ENCODE peak calls at places on chromosomes 12 and 14, in seven cellular contexts. M, S, X, K, W, I and Y are unnamed samples.

GRCh38 chr12:5965950-5966383 is 20.9 kb upstream of the ANO2 start:
- DNase-seq in S (peak; percentile 27), X (no peak), W (no peak), M (peak; percentile 44), K (peak; percentile 89), I (peak; percentile 93), Y (peak; percentile 31)

GRCh38 chr12:15863984-15864383 is 18.2 kb upstream of the STRAP start:
- DNase-seq in M (no peak), S (no peak), I (no peak), W (no peak), X (no peak), K (no peak), Y (no peak)

GRCh38 chr12:66004922-66005703 is 125.4 kb downstream of the LLPH start:
- DNase-seq in K (peak; percentile 64), W (no peak), X (no peak), S (no peak), M (peak; percentile 7), I (no peak), Y (no peak)

GRCh38 chr14:25197885-25198284 is 147.9 kb upstream of the STXBP6 start:
- DNase-seq in S (no peak), M (no peak), X (no peak), K (no peak), I (no peak), W (no peak), Y (no peak)

GRCh38 chr12:88406905-88407304 is 173.4 kb downstream of the KITLG start:
- DNase-seq in I (no peak), W (no peak), M (no peak), X (no peak), K (no peak), S (no peak), Y (no peak)

GRCh38 chr12:111330800-111331752 is 37.8 kb downstream of the PHETA1 start:
- DNase-seq in K (no peak), I (peak; percentile 93), W (no peak), X (no peak), S (peak; percentile 37), M (no peak), Y (no peak)

GRCh38 chr12:94831081-94831747 is 172.3 kb downstream of the NDUFA12 start:
- DNase-seq in W (no peak), S (no peak), X (no peak), K (peak; percentile 66), M (no peak), I (peak; percentile 46), Y (peak; percentile 3)

GRCh38 chr12:114316076-114316475 is 89.9 kb downstream of the TBX5 start:
- DNase-seq in S (no peak), M (no peak), X (no peak), K (no peak), I (no peak), W (no peak), Y (no peak)

GRCh38 chr12:74317078-74317581 is 220.5 kb upstream of the ATXN7L3B start:
- DNase-seq in X (no peak), M (no peak), S (peak; percentile 21), K (no peak), W (no peak), I (no peak), Y (no peak)

GRCh38 chr12:89225401-89225800 is 126.9 kb downstream of the DUSP6 start:
- DNase-seq in W (no peak), K (no peak), X (no peak), S (peak; percentile 94), I (peak; percentile 17), M (no peak), Y (peak; percentile 31)

GRCh38 chr12:90250766-90251165 is 542.1 kb upstream of the ATP2B1 start:
- DNase-seq in S (no peak), X (peak; percentile 46), I (no peak), W (no peak), K (no peak), M (no peak), Y (no peak)

GRCh38 chr14:74569387-74569786 is 42.6 kb downstream of the LTBP2 start:
- DNase-seq in W (no peak), X (no peak), K (no peak), M (no peak), I (no peak), S (no peak), Y (no peak)

GRCh38 chr12:977163-977562 is 13.9 kb upstream of the ERC1 start:
- DNase-seq in I (no peak), X (no peak), W (no peak), M (no peak), S (no peak), K (no peak), Y (no peak)

GRCh38 chr14:24605435-24606190 is 3.9 kb downstream of the GZMH start:
- DNase-seq in M (peak; percentile 19), S (peak; percentile 25), W (no peak), X (no peak), I (no peak), K (no peak), Y (peak; percentile 51)

GRCh38 chr12:32727237-32727636 is 28.5 kb downstream of the YARS2 start:
- DNase-seq in I (no peak), W (no peak), M (no peak), K (no peak), X (no peak), S (no peak), Y (no peak)

GRCh38 chr12:68236421-68237059 is 10.9 kb upstream of the IL26 start:
- DNase-seq in I (no peak), K (no peak), S (peak; percentile 40), W (no peak), X (no peak), M (peak; percentile 10), Y (peak; percentile 27)

GRCh38 chr12:129772463-129773169 is 131.2 kb downstream of the TMEM132D start:
- DNase-seq in M (no peak), I (no peak), K (no peak), W (no peak), X (no peak), S (no peak), Y (no peak)

GRCh38 chr12:109737631-109738030 is 24.0 kb downstream of the FAM222A start:
- DNase-seq in K (no peak), W (no peak), I (peak; percentile 30), X (no peak), S (no peak), M (no peak), Y (no peak)

GRCh38 chr14:92501891-92502351 is 11.7 kb upstream of the RIN3 start:
- DNase-seq in K (no peak), X (no peak), S (no peak), I (peak; percentile 90), W (no peak), M (no peak), Y (no peak)

GRCh38 chr12:109606261-109607028 is 32.9 kb downstream of the MVK start:
- DNase-seq in X (no peak), I (no peak), W (no peak), M (peak; percentile 44), K (no peak), S (no peak), Y (no peak)

GRCh38 chr14:77838756-77839565 is 39.1 kb downstream of the ADCK1 start:
- DNase-seq in W (no peak), M (no peak), I (no peak), K (no peak), S (no peak), X (no peak), Y (no peak)

GRCh38 chr12:80937391-80938238 is at the start of gene LIN7A:
- DNase-seq in S (peak; percentile 7), M (peak; percentile 69), I (peak; percentile 80), K (no peak), W (no peak), X (peak; percentile 16), Y (no peak)

GRCh38 chr12:67431436-67432049 is 162.4 kb downstream of the CAND1 start:
- DNase-seq in K (no peak), M (no peak), I (no peak), W (no peak), X (no peak), S (peak; percentile 32), Y (no peak)

DNA sequence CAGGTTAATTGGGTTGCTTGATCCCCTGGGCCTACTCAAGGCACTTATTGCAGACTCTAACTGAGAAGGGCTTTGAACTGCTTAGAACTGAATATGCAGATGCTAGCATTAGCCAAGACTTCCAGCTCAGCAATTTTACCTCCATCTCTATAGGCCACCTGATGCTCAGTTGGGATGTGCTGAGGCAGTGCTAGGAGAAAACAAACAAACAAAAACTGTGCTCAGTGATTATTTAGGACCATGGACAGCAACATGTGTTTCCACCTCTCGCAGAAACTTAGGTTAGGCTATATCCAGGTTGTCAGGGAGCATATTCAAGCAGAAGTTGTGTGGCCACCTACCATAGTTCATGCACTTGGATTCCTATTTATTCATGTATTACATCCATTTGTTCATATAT is 124.7 kb upstream of the WSCD2 start:
- DNase-seq in W (no peak), S (no peak), M (no peak), K (peak; percentile 60), X (no peak), I (no peak), Y (no peak)
- H3K27ac ChIP-seq in W (no peak overlapping the region), S (no peak overlapping the region), M (no peak overlapping the region), K (no peak overlapping the region), X (no peak overlapping the region), I (no peak overlapping the region), Y (no peak overlapping the region)

DNA sequence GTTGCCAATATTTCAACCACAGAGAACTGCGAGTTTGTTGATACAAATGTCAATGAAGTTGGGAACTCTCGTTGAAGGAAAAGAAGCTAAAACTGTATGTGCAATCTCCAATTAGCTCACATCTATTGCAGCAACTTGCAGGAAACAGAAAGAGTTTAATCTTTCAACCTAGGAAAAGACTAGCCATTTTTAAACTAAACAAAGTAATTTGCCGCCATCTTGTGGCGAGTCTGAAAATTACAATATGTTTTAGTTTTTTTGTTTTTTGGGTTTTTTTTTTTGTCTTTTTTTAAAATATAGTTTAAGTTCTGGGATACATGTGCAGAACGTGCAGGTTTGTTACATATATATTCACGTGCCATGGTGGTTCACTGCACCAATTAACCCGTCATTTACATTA is 131.2 kb upstream of the FOXG1 start:
- DNase-seq in X (no peak), M (no peak), K (no peak), I (no peak), W (no peak), S (peak; percentile 27), Y (no peak)
- TF ChIP-seq CTCF in X (no peak), M (peak; percentile 42), K (peak; percentile 43), I (peak; percentile 50), W (peak; percentile 28), S (peak; percentile 31), Y (peak; percentile 25)

DNA sequence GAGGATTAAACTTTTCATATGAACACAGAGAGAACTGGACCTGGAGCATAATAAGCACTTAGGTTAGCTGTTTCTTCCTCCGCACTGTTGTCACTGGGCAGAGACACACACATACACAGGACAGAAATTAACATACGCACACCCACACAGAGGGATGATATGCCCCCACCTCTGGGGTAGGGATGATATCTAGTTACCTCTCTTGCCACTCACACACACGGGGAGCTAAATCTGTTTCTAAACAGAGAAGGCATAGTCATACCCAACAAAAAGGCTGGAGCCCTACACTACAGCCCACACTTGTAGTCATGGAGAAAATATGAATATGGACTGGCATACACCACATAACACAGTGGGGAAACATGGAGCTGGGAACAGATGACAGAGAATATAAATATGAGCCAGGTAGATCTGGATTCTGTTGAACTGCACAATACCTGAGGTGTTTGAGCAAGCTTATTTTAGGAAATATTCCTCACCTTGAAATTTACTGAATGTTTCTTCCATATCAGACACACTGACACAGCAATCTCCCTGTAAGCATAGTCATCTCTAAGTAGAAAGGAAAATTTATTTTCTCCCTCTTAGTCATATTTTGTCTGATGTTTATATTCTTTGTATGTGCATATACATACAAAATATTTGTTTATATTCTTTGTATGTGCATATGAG is 21.1 kb upstream of the SCFD1 start:
- DNase-seq in W (no peak), I (no peak), S (no peak), K (no peak), M (no peak), X (peak; percentile 43), Y (no peak)
- H3K36me3 ChIP-seq in W (peaks cover 36% of the 10 kb centered on the region), I (peaks cover 56% of the 10 kb centered on the region), S (peaks cover 33% of the 10 kb centered on the region), K (peaks cover 59% of the 10 kb centered on the region), M (no peaks in the 10 kb centered on the region), X (peaks cover 18% of the 10 kb centered on the region), Y (peaks cover 27% of the 10 kb centered on the region)

GRCh38 chr12:50087159-50087558 is 2.0 kb downstream of the SMARCD1 start:
- DNase-seq in X (no peak), S (no peak), M (no peak), W (no peak), K (no peak), I (no peak), Y (no peak)
- H3K27ac ChIP-seq in X (no peak overlapping the region), S (peak overlapping the region; percentile 81), M (no peak overlapping the region), W (peak overlapping the region; percentile 42), K (no peak overlapping the region), I (peak overlapping the region; percentile 36), Y (no peak overlapping the region)